ENCODE peak calls at places on chromosomes 11 and 22, in five cellular contexts. One of them, this sample, is unnamed.

GRCh38 chr11:12403995-12404345 is 26.6 kb downstream of the PARVA start:
- DNase-seq in HFFc6: no peak
- DNase-seq in AG09319: no peak
- DNase-seq in ELR: no peak
- DNase-seq in ureter: no peak
- DNase-seq in this sample: no peak

GRCh38 chr11:34499719-34500505 is 13.7 kb downstream of the ELF5 start:
- DNase-seq in HFFc6: no peak
- DNase-seq in AG09319: no peak
- DNase-seq in ELR: no peak
- DNase-seq in ureter: no peak
- DNase-seq in this sample: no peak

GRCh38 chr11:72848846-72849466 is 34.7 kb downstream of the ATG16L2 start:
- DNase-seq in HFFc6: peak
- DNase-seq in AG09319: no peak
- DNase-seq in ELR: peak
- DNase-seq in ureter: no peak
- DNase-seq in this sample: peak

GRCh38 chr11:105109855-105110750 is 29.5 kb downstream of the CARD18 start:
- DNase-seq in HFFc6: peak
- DNase-seq in AG09319: peak
- DNase-seq in ELR: peak
- DNase-seq in ureter: no peak
- DNase-seq in this sample: no peak

GRCh38 chr22:46025973-46026906 is 49.3 kb upstream of the WNT7B start:
- DNase-seq in HFFc6: no peak
- DNase-seq in AG09319: no peak
- DNase-seq in ELR: no peak
- DNase-seq in ureter: no peak
- DNase-seq in this sample: no peak

GRCh38 chr11:68398870-68399865 is 61.4 kb upstream of the PPP6R3 start:
- DNase-seq in HFFc6: no peak
- DNase-seq in AG09319: no peak
- DNase-seq in ELR: no peak
- DNase-seq in ureter: peak
- DNase-seq in this sample: no peak

GRCh38 chr22:50293441-50294318 is 13.8 kb downstream of the PLXNB2 start:
- DNase-seq in HFFc6: peak
- DNase-seq in AG09319: no peak
- DNase-seq in ELR: peak
- DNase-seq in ureter: peak
- DNase-seq in this sample: peak

GRCh38 chr22:28116261-28116673 is 197.2 kb upstream of the PITPNB start:
- DNase-seq in HFFc6: peak
- DNase-seq in AG09319: peak
- DNase-seq in ELR: peak
- DNase-seq in ureter: peak
- DNase-seq in this sample: no peak

GRCh38 chr22:22386602-22387385 is 121.7 kb downstream of the ZNF280B start:
- DNase-seq in HFFc6: no peak
- DNase-seq in AG09319: no peak
- DNase-seq in ELR: no peak
- DNase-seq in ureter: no peak
- DNase-seq in this sample: no peak

GRCh38 chr11:111427471-111427912 is 48.4 kb upstream of the POU2AF1 start:
- DNase-seq in HFFc6: no peak
- DNase-seq in AG09319: no peak
- DNase-seq in ELR: no peak
- DNase-seq in ureter: no peak
- DNase-seq in this sample: no peak

GRCh38 chr11:66142370-66143263 is 72.5 kb downstream of the PACS1 start:
- DNase-seq in HFFc6: peak
- DNase-seq in AG09319: no peak
- DNase-seq in ELR: peak
- DNase-seq in ureter: no peak
- DNase-seq in this sample: no peak

GRCh38 chr11:1888347-1888753 is 3.3 kb downstream of the PRR33 start:
- DNase-seq in HFFc6: no peak
- DNase-seq in AG09319: no peak
- DNase-seq in ELR: no peak
- DNase-seq in ureter: peak
- DNase-seq in this sample: no peak

GRCh38 chr11:79506734-79507344 is 66.0 kb upstream of the TENM4 start:
- DNase-seq in HFFc6: no peak
- DNase-seq in AG09319: no peak
- DNase-seq in ELR: no peak
- DNase-seq in ureter: no peak
- DNase-seq in this sample: no peak

GRCh38 chr22:24496234-24496633 is 1.1 kb downstream of the UPB1 start:
- DNase-seq in HFFc6: no peak
- DNase-seq in AG09319: no peak
- DNase-seq in ELR: no peak
- DNase-seq in ureter: no peak
- DNase-seq in this sample: no peak

GRCh38 chr11:105007463-105007862 is 15.5 kb downstream of the CASP5 start:
- DNase-seq in HFFc6: no peak
- DNase-seq in AG09319: no peak
- DNase-seq in ELR: no peak
- DNase-seq in ureter: no peak
- DNase-seq in this sample: no peak

GRCh38 chr11:103907548-103908455 is 128.6 kb upstream of the DDI1 start:
- DNase-seq in HFFc6: peak
- DNase-seq in AG09319: no peak
- DNase-seq in ELR: peak
- DNase-seq in ureter: no peak
- DNase-seq in this sample: no peak

GRCh38 chr11:57913713-57914704 is 109.7 kb upstream of the OR9Q1 start:
- DNase-seq in HFFc6: no peak
- DNase-seq in AG09319: no peak
- DNase-seq in ELR: peak
- DNase-seq in ureter: no peak
- DNase-seq in this sample: no peak

GRCh38 chr11:5210376-5210885 is 9.9 kb upstream of the OR51V1 start:
- DNase-seq in HFFc6: no peak
- DNase-seq in AG09319: no peak
- DNase-seq in ELR: no peak
- DNase-seq in ureter: no peak
- DNase-seq in this sample: no peak

GRCh38 chr11:67271212-67271547 is 4.9 kb downstream of the GRK2 start:
- DNase-seq in HFFc6: no peak
- DNase-seq in AG09319: no peak
- DNase-seq in ELR: no peak
- DNase-seq in ureter: no peak
- DNase-seq in this sample: no peak

GRCh38 chr11:127804775-127805446 is 782.4 kb downstream of the ETS1 start:
- DNase-seq in HFFc6: no peak
- DNase-seq in AG09319: no peak
- DNase-seq in ELR: no peak
- DNase-seq in ureter: no peak
- DNase-seq in this sample: no peak

GRCh38 chr22:50304528-50305392 is 2.7 kb downstream of the PLXNB2 start:
- DNase-seq in HFFc6: no peak
- DNase-seq in AG09319: no peak
- DNase-seq in ELR: no peak
- DNase-seq in ureter: no peak
- DNase-seq in this sample: no peak